ENCODE peak calls at places on chromosomes 7 and 10, in six cellular contexts. C, E, L, U, Z and Y are unnamed samples.

GRCh38 chr7:73343671-73344380 is 15.9 kb downstream of the FKBP6 start:
- DNase-seq in U (no peak), Z (no peak), C (no peak), E (no peak), L (no peak), Y (peak; percentile 8)

GRCh38 chr7:33744293-33744692 is 161.0 kb upstream of the BMPER start:
- DNase-seq in Z (no peak), E (no peak), L (no peak), U (no peak), C (peak; percentile 32), Y (peak; percentile 60)

GRCh38 chr7:73738220-73738611 is 386 bp downstream of the ABHD11 start:
- DNase-seq in U (peak; percentile 62), C (peak; percentile 84), L (peak; percentile 61), E (peak; percentile 63), Z (no peak), Y (peak; percentile 76)

GRCh38 chr10:124711145-124711544 is 33.0 kb downstream of the FAM53B start:
- DNase-seq in U (no peak), E (no peak), C (no peak), L (no peak), Z (no peak), Y (no peak)

GRCh38 chr10:96708456-96708855 is 11.9 kb downstream of the PIK3AP1 start:
- DNase-seq in E (no peak), L (no peak), Z (no peak), U (no peak), C (no peak), Y (no peak)

GRCh38 chr10:91317541-91317940 is 92.6 kb upstream of the HECTD2 start:
- DNase-seq in U (no peak), L (no peak), C (no peak), Z (no peak), E (no peak), Y (no peak)

GRCh38 chr7:29239638-29240037 is 45.1 kb downstream of the CHN2 start:
- DNase-seq in C (no peak), Z (no peak), U (no peak), L (no peak), E (no peak), Y (no peak)

GRCh38 chr10:63717089-63717715 is 196.0 kb downstream of the REEP3 start:
- DNase-seq in U (no peak), L (no peak), Z (no peak), C (no peak), E (no peak), Y (no peak)

GRCh38 chr7:7178081-7178480 is 4.3 kb upstream of the C1GALT1 start:
- DNase-seq in Z (no peak), E (no peak), L (no peak), U (no peak), C (peak; percentile 28), Y (no peak)

GRCh38 chr7:17153571-17153970 is 144.9 kb upstream of the AHR start:
- DNase-seq in E (no peak), C (no peak), L (no peak), Z (no peak), U (no peak), Y (no peak)

DNA sequence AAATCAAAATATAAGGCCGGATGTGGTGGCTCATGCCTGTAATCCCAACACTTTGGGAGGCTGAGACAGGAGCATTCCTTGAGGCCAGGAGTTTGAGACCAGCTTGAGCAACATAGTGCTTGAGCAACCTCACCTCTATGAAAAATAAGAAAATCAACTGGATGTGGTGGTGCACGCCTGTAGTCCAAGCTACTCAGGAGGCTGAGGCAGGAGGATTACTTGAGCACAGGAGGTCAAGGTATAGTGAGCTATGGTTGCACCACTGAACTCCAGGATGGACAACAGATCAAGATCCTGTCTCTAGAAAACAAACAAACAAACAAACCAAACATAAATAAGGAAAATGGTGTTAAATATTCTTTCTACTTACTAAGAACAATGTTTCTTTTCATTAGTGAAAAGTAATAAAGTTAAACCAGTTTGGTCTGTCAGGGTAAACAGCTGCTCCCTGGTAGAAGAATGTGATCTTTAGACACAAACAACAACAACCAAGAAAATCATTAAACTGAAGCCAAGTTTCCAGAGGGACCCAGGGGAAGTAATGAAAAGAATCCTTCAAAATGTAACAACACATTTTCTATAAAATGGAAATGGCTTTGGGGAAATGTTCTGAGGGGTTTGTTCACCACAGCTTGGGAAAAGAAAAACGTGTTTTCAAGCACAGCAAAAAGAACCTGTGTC is 17.5 kb upstream of the BAG3 start:
- DNase-seq in C (no peak), E (no peak), U (no peak), Z (no peak), L (no peak), Y (no peak)
- H3K27ac ChIP-seq in C (peak overlapping the region; percentile 26), E (no peak overlapping the region), U (no peak overlapping the region), Z (no peak overlapping the region), L (no peak overlapping the region), Y (no peak overlapping the region)

DNA sequence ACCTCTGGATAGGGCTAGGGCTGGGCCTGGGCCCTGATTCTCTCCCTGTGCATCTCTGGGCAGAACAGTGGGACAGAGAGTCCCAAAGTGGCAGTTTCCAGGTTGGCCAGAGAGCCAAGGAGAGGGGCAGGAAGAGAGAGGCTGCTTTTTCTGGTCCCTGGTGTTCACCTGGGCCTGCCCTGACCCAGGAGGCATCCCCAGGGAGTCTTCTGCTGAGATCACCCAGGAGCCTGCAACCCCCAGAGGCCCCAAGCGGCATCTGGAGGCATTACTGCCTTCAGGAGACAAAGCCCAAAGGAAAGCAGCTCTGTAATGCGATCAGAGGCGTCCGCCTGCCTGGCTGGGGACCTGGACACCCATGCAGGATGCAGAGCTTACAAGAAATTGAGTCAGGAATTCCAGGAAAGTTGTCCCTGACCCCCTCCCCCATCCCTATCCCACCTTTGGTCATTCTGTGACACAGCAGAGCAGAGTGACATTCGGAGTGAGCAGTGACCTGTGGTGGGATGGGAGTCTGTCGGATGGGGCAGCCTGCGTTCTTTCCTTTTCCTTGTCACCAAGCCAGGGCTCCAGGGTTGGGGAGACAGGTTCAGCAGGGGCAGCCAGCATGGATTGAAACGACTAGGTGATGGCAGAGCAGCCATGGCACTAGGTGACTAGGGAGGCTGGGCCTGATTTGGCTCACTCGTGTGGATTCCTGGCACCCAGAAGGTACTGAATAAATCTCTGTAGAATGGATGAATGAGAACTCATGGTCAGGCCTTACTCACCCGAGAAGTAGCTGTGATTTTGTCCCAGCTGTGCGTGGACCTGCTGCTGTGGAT is 10.4 kb downstream of the UNC5B start:
- DNase-seq in U (peak; percentile 17), C (no peak), Z (no peak), L (no peak), E (no peak), Y (no peak)
- H3K27ac ChIP-seq in U (no peak overlapping the region), C (no peak overlapping the region), Z (no peak overlapping the region), L (no peak overlapping the region), E (no peak overlapping the region), Y (no peak overlapping the region)

DNA sequence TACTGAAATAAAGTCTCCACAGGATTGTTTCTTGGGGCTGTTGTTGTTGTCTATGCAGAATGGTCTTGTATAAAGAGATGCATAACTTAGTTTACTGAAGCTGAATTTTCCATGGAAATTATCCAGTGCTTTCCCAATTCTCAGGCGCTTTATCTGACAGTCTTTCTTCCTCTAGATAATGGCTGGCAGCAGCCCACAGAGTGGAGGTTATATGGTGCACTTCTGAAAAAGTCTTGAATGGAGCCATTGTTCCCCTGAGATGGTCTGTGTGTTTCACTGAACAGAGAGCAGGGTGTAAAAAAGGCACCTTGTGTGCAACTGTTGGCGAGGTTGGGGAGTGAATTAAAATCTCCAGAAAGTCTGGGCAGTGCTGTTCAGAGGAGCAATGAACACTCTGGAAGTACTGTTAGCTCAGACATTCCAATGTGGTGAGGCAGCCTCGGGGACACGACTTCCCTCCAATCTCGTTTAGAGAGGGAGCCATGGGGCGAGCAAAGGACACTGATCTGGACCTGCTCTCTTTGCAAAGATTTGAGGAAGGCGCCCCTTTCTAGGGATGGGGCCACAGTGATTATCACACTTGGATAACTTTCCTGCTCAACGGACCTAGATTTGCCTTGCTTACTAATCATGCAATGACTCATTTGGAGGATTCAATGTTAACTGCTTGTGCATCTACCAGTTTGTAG is 2.0 kb upstream of the PLCE1 start:
- DNase-seq in U (peak; percentile 72), L (no peak), E (peak; percentile 52), C (peak; percentile 79), Z (peak; percentile 39), Y (peak; percentile 72)
- H3K27ac ChIP-seq in U (no peak overlapping the region), L (no peak overlapping the region), E (peak overlapping the region; percentile 61), C (peak overlapping the region; percentile 71), Z (peak overlapping the region; percentile 55), Y (no peak overlapping the region)

GRCh38 chr10:11886138-11886474 is 63.0 kb downstream of the PROSER2 start:
- DNase-seq in Z (no peak), U (no peak), L (no peak), E (no peak), C (no peak), Y (no peak)
- H3K27ac ChIP-seq in Z (no peak overlapping the region), U (no peak overlapping the region), L (no peak overlapping the region), E (no peak overlapping the region), C (no peak overlapping the region), Y (no peak overlapping the region)